ENCODE peak calls at places on chromosomes 2 and 18, in five cellular contexts. O is stomach, I is C1 segment of cervical spinal cord, Z is adrenal gland, A is amniotic stem cell. Y is an unnamed sample.

GRCh38 chr18:48137354-48138208 is 207.1 kb upstream of the SMAD2 start:
- DNase-seq in A (no peak), Z (no peak), O (peak), I (no peak), Y (peak)

GRCh38 chr2:5389740-5390139 is 302.4 kb upstream of the SOX11 start:
- DNase-seq in O (no peak), I (no peak), Z (no peak), A (no peak), Y (no peak)

GRCh38 chr2:233965032-233965614 is 48.0 kb downstream of the TRPM8 start:
- DNase-seq in Z (no peak), I (no peak), A (no peak), O (no peak), Y (no peak)

GRCh38 chr2:75168186-75168585 is 31.1 kb downstream of the TACR1 start:
- DNase-seq in A (no peak), Z (no peak), I (no peak), O (no peak), Y (no peak)

GRCh38 chr18:79801641-79802040 is 3.9 kb downstream of the KCNG2 start:
- DNase-seq in I (no peak), O (no peak), Z (no peak), A (no peak), Y (no peak)

GRCh38 chr2:127103243-127104165 is 3.5 kb downstream of the BIN1 start:
- DNase-seq in O (no peak), Z (peak), I (peak), A (no peak), Y (no peak)

GRCh38 chr2:128377071-128377910 is 58.6 kb upstream of the HS6ST1 start:
- DNase-seq in I (peak), Z (peak), A (no peak), O (peak), Y (no peak)

GRCh38 chr2:45316576-45317338 is 294.3 kb downstream of the SRBD1 start:
- DNase-seq in O (no peak), A (no peak), Z (no peak), I (no peak), Y (no peak)

GRCh38 chr2:96692094-96692971 is 47.5 kb downstream of the LMAN2L start:
- DNase-seq in A (no peak), I (no peak), Z (no peak), O (no peak), Y (no peak)

GRCh38 chr18:42187611-42188378 is 232.8 kb downstream of the PIK3C3 start:
- DNase-seq in A (no peak), Z (no peak), I (peak), O (no peak), Y (no peak)

GRCh38 chr2:222635295-222635694 is 20.6 kb downstream of the FARSB start:
- DNase-seq in O (no peak), A (no peak), Z (no peak), I (no peak), Y (no peak)

GRCh38 chr2:109270758-109271305 is 141.8 kb downstream of the SH3RF3 start:
- DNase-seq in O (peak), I (no peak), A (no peak), Z (no peak), Y (peak)

GRCh38 chr2:6828299-6828584 is 37.5 kb downstream of the CMPK2 start:
- DNase-seq in A (peak), O (no peak), I (no peak), Z (no peak), Y (no peak)

GRCh38 chr18:50286391-50287027 is 983 bp downstream of the CXXC1 start:
- DNase-seq in A (no peak), O (no peak), Z (peak), I (peak), Y (no peak)

GRCh38 chr18:58847383-58848071 is 17.1 kb upstream of the ZNF532 start:
- DNase-seq in Z (peak), O (no peak), I (no peak), A (no peak), Y (peak)

GRCh38 chr2:143558665-143559064 is 429.4 kb downstream of the ARHGAP15 start:
- DNase-seq in Z (no peak), O (no peak), I (no peak), A (peak), Y (no peak)

GRCh38 chr2:238924496-238925195 is 76.8 kb downstream of the TWIST2 start:
- DNase-seq in A (no peak), I (no peak), Z (no peak), O (no peak), Y (no peak)

GRCh38 chr2:196259507-196260481 is 88.4 kb upstream of the STK17B start:
- DNase-seq in O (no peak), A (no peak), I (no peak), Z (no peak), Y (no peak)

GRCh38 chr2:132437852-132438649 is 21.4 kb downstream of the GPR39 start:
- DNase-seq in I (no peak), Z (no peak), O (no peak), A (no peak), Y (no peak)

GRCh38 chr2:26556309-26557243 is 78.7 kb upstream of the OTOF start:
- DNase-seq in O (no peak), A (no peak), Z (no peak), I (no peak), Y (no peak)

GRCh38 chr18:41767960-41768359 is 187.1 kb upstream of the PIK3C3 start:
- DNase-seq in O (no peak), I (no peak), A (peak), Z (peak), Y (peak)

GRCh38 chr18:46320297-46320696 is 216.1 kb downstream of the HAUS1 start:
- DNase-seq in Z (no peak), A (no peak), O (no peak), I (no peak), Y (no peak)

GRCh38 chr2:202608142-202608852 is 26.5 kb upstream of the FAM117B start:
- DNase-seq in Z (no peak), A (no peak), O (no peak), I (no peak), Y (no peak)

GRCh38 chr2:119765404-119766002 is 5.8 kb downstream of the PTPN4 start:
- DNase-seq in A (no peak), O (no peak), Z (no peak), I (no peak), Y (no peak)

GRCh38 chr2:43421194-43421593 is 174.6 kb downstream of the THADA start:
- DNase-seq in Z (no peak), A (no peak), O (no peak), I (no peak), Y (no peak)

GRCh38 chr2:158402665-158403064 is 53.9 kb downstream of the CCDC148 start:
- DNase-seq in I (no peak), A (no peak), Z (no peak), O (no peak), Y (no peak)

GRCh38 chr2:12441750-12442626 is 274.7 kb upstream of the TRIB2 start:
- DNase-seq in O (no peak), Z (no peak), I (no peak), A (no peak), Y (no peak)

GRCh38 chr2:217935901-217936684 is 66.7 kb downstream of the TNS1 start:
- DNase-seq in O (no peak), A (no peak), Z (no peak), I (no peak), Y (no peak)

GRCh38 chr2:236575501-236575900 is 5.9 kb downstream of the ACKR3 start:
- DNase-seq in O (no peak), A (no peak), I (no peak), Z (no peak), Y (no peak)

GRCh38 chr2:206642075-206643025 is at the start of gene FAM237A:
- DNase-seq in A (peak), I (no peak), O (no peak), Z (no peak), Y (peak)

GRCh38 chr2:97718051-97718882 is 4.9 kb downstream of the ZAP70 start:
- DNase-seq in I (no peak), A (no peak), Z (no peak), O (peak), Y (no peak)

GRCh38 chr2:20207051-20207450 is 17.9 kb downstream of the SDC1 start:
- DNase-seq in A (no peak), Z (no peak), O (no peak), I (no peak), Y (no peak)

GRCh38 chr2:197930570-197931278 is 126.3 kb downstream of the PLCL1 start:
- DNase-seq in A (no peak), I (no peak), Z (no peak), O (no peak), Y (no peak)

GRCh38 chr2:147099845-147100244 is 745.0 kb upstream of the ACVR2A start:
- DNase-seq in O (no peak), Z (no peak), A (no peak), I (no peak), Y (no peak)

GRCh38 chr2:220334871-220335590 is 707.6 kb downstream of the SLC4A3 start:
- DNase-seq in Z (no peak), A (no peak), I (no peak), O (no peak), Y (no peak)

GRCh38 chr2:151275291-151275690 is 13.6 kb upstream of the RBM43 start:
- DNase-seq in O (no peak), Z (no peak), A (no peak), I (no peak), Y (no peak)

GRCh38 chr18:51275712-51276473 is 78.4 kb upstream of the MEX3C start:
- DNase-seq in I (no peak), A (no peak), O (peak), Z (peak), Y (no peak)